ENCODE peak calls at places on chromosomes 2 and 18, in eight cellular contexts. F is brain microvascular endothelial cell, V is heart left ventricle, T is fibroblast of lung, C is lower lobe of right lung, N is stomach, Y is SJCRH30, Z is SK-N-SH. U is an unnamed sample.

GRCh38 chr2:4674007-4674406 is 970.6 kb downstream of the DCDC2C start:
- DNase-seq in F (no peak), V (no peak), T (no peak), C (no peak), N (no peak), Y (peak; percentile 67), Z (no peak), U (no peak)

GRCh38 chr2:3669656-3670055 is 11.7 kb downstream of the ALLC start:
- DNase-seq in F (no peak), V (no peak), T (no peak), C (no peak), N (no peak), Y (no peak), Z (no peak), U (peak; percentile 26)

GRCh38 chr2:135638825-135639224 is 102.8 kb upstream of the UBXN4 start:
- DNase-seq in F (no peak), V (no peak), T (no peak), C (no peak), N (no peak), Y (no peak), Z (no peak), U (no peak)

GRCh38 chr2:71829008-71829407 is 318.7 kb downstream of the CYP26B1 start:
- DNase-seq in F (no peak), V (no peak), T (no peak), C (no peak), N (no peak), Y (no peak), Z (no peak), U (no peak)

GRCh38 chr2:209389124-209389523 is 34.7 kb upstream of the MAP2 start:
- DNase-seq in F (no peak), V (no peak), T (no peak), C (no peak), N (no peak), Y (peak; percentile 13), Z (no peak), U (peak; percentile 6)

GRCh38 chr18:41687138-41687537 is 267.9 kb upstream of the PIK3C3 start:
- DNase-seq in F (no peak), V (no peak), T (no peak), C (no peak), N (no peak), Y (no peak), Z (no peak), U (no peak)

GRCh38 chr2:51151490-51152140 is 119.7 kb upstream of the NRXN1 start:
- DNase-seq in F (no peak), V (no peak), T (no peak), C (no peak), N (no peak), Y (no peak), Z (no peak), U (no peak)

GRCh38 chr2:12017499-12018185 is 271.2 kb downstream of the LPIN1 start:
- DNase-seq in F (no peak), V (no peak), T (no peak), C (no peak), N (no peak), Y (no peak), Z (peak; percentile 27), U (no peak)

GRCh38 chr2:165745916-165746315 is 48.1 kb downstream of the GALNT3 start:
- DNase-seq in F (no peak), V (no peak), T (peak; percentile 4), C (peak; percentile 59), N (no peak), Y (peak; percentile 7), Z (no peak), U (no peak)

GRCh38 chr2:38835015-38835601 is 40.6 kb downstream of the DHX57 start:
- DNase-seq in F (peak; percentile 6), V (no peak), T (peak; percentile 39), C (no peak), N (no peak), Y (peak; percentile 24), Z (no peak), U (peak; percentile 11)

GRCh38 chr2:36322108-36322507 is 33.5 kb upstream of the CRIM1 start:
- DNase-seq in F (peak; percentile 37), V (no peak), T (peak; percentile 68), C (no peak), N (no peak), Y (no peak), Z (no peak), U (peak; percentile 43)

GRCh38 chr2:183219853-183220252 is 95.6 kb downstream of the NUP35 start:
- DNase-seq in F (no peak), V (no peak), T (peak; percentile 31), C (no peak), N (no peak), Y (no peak), Z (no peak), U (no peak)

GRCh38 chr2:17680119-17680518 is 73.5 kb downstream of the SMC6 start:
- DNase-seq in F (no peak), V (no peak), T (no peak), C (no peak), N (no peak), Y (no peak), Z (no peak), U (no peak)

GRCh38 chr18:27057459-27058302 is 127.4 kb downstream of the CHST9 start:
- DNase-seq in F (no peak), V (no peak), T (no peak), C (no peak), N (no peak), Y (no peak), Z (no peak), U (no peak)

GRCh38 chr2:145919507-145919906 is 1399.6 kb upstream of the ZEB2 start:
- DNase-seq in F (no peak), V (no peak), T (peak; percentile 57), C (no peak), N (no peak), Y (no peak), Z (no peak), U (no peak)

GRCh38 chr2:3606370-3607124 is 11.6 kb downstream of the COLEC11 start:
- DNase-seq in F (no peak), V (no peak), T (no peak), C (no peak), N (peak; percentile 22), Y (no peak), Z (peak; percentile 88), U (peak; percentile 52)

GRCh38 chr18:22471546-22472131 is 53.9 kb upstream of the CTAGE1 start:
- DNase-seq in F (peak; percentile 80), V (no peak), T (peak; percentile 44), C (no peak), N (peak; percentile 71), Y (no peak), Z (no peak), U (no peak)

DNA sequence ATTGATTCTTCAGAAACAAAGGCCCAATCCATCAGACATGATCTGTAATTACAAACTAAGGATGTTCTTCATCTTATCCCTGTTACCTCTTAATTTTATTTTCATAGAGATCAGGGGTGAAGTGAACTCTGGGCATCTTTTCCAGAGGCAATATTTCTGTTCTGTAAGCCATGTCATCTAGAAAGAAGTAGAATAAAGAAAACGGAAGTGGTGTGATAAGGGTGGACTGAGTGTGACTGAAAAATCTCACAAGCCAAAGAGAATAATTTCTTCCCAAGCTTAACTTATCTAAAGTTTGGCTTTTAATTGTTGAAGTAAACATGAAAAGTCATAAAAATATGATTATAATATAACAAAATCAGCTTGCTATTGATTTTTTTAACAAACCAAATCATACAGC is 168.5 kb downstream of the ANKRD44 start:
- DNase-seq in F (no peak), V (no peak), T (no peak), C (no peak), N (no peak), Y (no peak), Z (no peak), U (no peak)
- H3K4me3 ChIP-seq in F (no peak overlapping the region), V (no peak overlapping the region), T (no peak overlapping the region), C (no peak overlapping the region), N (no peak overlapping the region), Y (no peak overlapping the region), Z (no peak overlapping the region), U (no peak overlapping the region)

GRCh38 chr2:104900608-104901007 is 46.7 kb downstream of the POU3F3 start:
- DNase-seq in F (no peak), V (no peak), T (no peak), C (no peak), N (no peak), Y (no peak), Z (no peak), U (no peak)
- H3K27me3 ChIP-seq in F (no peaks in the 10 kb centered on the region), V (no peaks in the 10 kb centered on the region), T (no peaks in the 10 kb centered on the region), C (peaks cover 6% of the 10 kb centered on the region), N (no peaks in the 10 kb centered on the region), Y (no peaks in the 10 kb centered on the region), Z (no peaks in the 10 kb centered on the region), U (no peaks in the 10 kb centered on the region)

GRCh38 chr18:58067611-58068010 is 23.6 kb downstream of the NEDD4L start:
- DNase-seq in F (no peak), V (no peak), T (no peak), C (no peak), N (no peak), Y (no peak), Z (no peak), U (no peak)

GRCh38 chr18:58061349-58061748 is 17.3 kb downstream of the NEDD4L start:
- DNase-seq in F (no peak), V (no peak), T (no peak), C (no peak), N (no peak), Y (no peak), Z (no peak), U (no peak)

GRCh38 chr18:58069104-58069503 is 25.1 kb downstream of the NEDD4L start:
- DNase-seq in F (no peak), V (no peak), T (no peak), C (no peak), N (no peak), Y (no peak), Z (no peak), U (no peak)

GRCh38 chr18:58060254-58060653 is 16.2 kb downstream of the NEDD4L start:
- DNase-seq in F (no peak), V (no peak), T (no peak), C (no peak), N (no peak), Y (no peak), Z (no peak), U (no peak)

GRCh38 chr18:58064406-58064998 is 20.5 kb downstream of the NEDD4L start:
- DNase-seq in F (no peak), V (no peak), T (no peak), C (no peak), N (no peak), Y (no peak), Z (no peak), U (no peak)
- H3K4me3 ChIP-seq in F (no peak overlapping the region), V (no peak overlapping the region), T (no peak overlapping the region), C (no peak overlapping the region), N (no peak overlapping the region), Y (no peak overlapping the region), Z (no peak overlapping the region), U (no peak overlapping the region)

DNA sequence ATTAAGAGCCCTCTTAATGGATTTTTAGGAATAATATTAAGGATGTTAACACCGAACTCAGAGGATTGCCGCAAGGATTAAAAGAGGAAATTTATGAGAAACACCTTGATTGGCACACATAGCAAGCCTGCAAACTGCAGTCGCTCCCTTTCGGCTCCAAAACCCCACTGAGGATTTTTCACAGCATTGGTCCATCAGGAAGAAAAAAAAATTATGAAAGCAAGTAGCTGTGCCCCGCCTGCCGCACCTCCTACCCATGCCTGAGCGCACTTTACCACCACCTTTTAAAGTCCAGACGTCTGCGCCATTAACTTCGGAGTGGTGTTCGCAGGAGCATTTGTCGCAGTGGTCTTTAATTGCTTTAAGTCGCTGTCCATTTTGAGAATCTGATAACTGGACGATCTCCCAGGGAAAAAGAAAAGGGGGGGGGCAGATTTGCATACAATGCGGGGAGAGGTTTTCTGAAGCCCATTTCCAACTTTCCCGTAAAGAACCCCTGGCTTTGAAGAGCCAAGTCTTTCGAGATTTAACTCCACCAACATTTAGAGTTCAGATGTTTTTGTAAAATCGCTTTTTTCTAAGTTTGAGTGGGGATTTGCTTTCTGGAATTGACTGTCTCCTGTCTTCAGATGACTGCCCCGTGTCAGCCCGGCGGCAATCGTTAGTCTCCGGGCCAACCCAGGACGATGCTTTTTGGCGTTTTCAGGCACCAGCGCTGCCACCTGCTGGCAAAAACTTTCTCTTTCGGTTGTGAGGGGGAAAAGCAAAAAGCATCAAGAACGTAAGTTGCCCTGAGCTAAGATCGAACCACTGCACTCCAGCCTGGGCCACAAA is 914 bp upstream of the TRABD2A start:
- DNase-seq in F (peak; percentile 81), V (peak; percentile 83), T (peak; percentile 87), C (peak; percentile 85), N (peak; percentile 83), Y (peak; percentile 82), Z (peak; percentile 75), U (peak; percentile 66)
- H3K27me3 ChIP-seq in F (peaks cover 12% of the 10 kb centered on the region), V (peaks cover 22% of the 10 kb centered on the region), T (peaks cover 5% of the 10 kb centered on the region), C (peaks cover 18% of the 10 kb centered on the region), N (peaks cover 17% of the 10 kb centered on the region), Y (peaks cover 21% of the 10 kb centered on the region), Z (peaks cover 16% of the 10 kb centered on the region), U (peaks cover 48% of the 10 kb centered on the region)

U was measured in H7.